ENCODE peak calls at places on chromosomes 2 and 18, in five cellular contexts. G, E, J, Z and W are unnamed samples.

GRCh38 chr2:181764095-181764963 is 84.0 kb upstream of the NEUROD1 start:
- DNase-seq in G (no peak), E (no peak), J (no peak), Z (no peak), W (no peak)

GRCh38 chr2:217065695-217066405 is 206.0 kb upstream of the TNP1 start:
- DNase-seq in G (no peak), E (peak; percentile 61), J (peak; percentile 88), Z (no peak), W (no peak)

GRCh38 chr2:54830546-54830945 is 107.1 kb downstream of the EML6 start:
- DNase-seq in G (no peak), E (no peak), J (no peak), Z (no peak), W (no peak)

GRCh38 chr2:27086722-27087446 is at the start of gene KHK:
- DNase-seq in G (peak; percentile 54), E (no peak), J (peak; percentile 50), Z (peak; percentile 62), W (peak; percentile 57)

GRCh38 chr2:82013641-82014040 is 1709.1 kb upstream of the LRRTM1 start:
- DNase-seq in G (no peak), E (no peak), J (no peak), Z (no peak), W (no peak)

GRCh38 chr2:189580267-189580661 is 322 bp downstream of the SLC40A1 start:
- DNase-seq in G (peak; percentile 25), E (no peak), J (no peak), Z (peak; percentile 38), W (peak; percentile 28)

GRCh38 chr18:6069539-6069938 is 174.2 kb upstream of the TMEM200C start:
- DNase-seq in G (no peak), E (peak; percentile 13), J (no peak), Z (no peak), W (no peak)

GRCh38 chr2:75500633-75501032 is 60.1 kb downstream of the EVA1A start:
- DNase-seq in G (no peak), E (no peak), J (no peak), Z (no peak), W (no peak)

GRCh38 chr18:41724195-41724594 is 230.8 kb upstream of the PIK3C3 start:
- DNase-seq in G (no peak), E (no peak), J (no peak), Z (no peak), W (no peak)

GRCh38 chr2:106863387-106863786 is 22.6 kb downstream of the ST6GAL2 start:
- DNase-seq in G (no peak), E (no peak), J (peak; percentile 38), Z (no peak), W (no peak)

GRCh38 chr2:15533860-15534480 is 27.2 kb downstream of the NBAS start:
- DNase-seq in G (no peak), E (no peak), J (no peak), Z (no peak), W (no peak)

DNA sequence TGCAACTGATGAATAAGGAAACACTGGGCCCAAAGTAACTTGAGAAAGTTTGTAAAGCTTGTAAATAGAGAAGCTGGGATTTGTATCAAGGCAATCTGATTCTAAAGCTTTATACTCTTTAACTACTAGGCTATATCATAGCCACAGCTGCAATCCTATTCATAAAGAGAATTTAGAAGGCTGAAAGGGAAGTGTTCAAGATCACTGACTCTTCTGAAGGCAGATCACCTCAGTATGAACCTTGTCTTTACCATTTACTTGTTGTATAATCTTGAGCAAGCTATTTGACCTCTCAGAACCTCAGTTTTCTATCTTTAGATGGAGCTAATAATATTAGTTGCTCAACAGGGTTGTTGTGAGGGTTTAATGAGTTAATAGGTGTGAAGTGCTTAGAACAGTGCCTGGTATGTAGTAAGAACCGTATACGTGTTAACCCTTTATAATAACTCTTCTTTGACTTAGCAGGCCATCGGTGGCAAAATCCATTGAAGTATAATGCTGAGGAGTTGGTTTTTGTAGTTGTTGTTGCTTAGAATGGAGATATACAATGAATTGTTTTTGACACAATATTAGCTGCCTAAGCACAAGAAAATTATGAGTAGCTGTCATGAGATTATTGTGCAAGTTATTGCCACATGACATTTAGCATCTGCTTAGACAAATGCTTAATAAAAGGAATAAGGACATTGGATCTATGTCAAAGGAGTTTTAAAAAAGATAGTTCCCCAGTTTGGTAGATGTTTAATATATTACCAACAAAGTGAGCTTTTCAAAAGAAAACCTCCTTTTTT is 60.1 kb downstream of the ABCB11 start:
- DNase-seq in G (no peak), E (no peak), J (no peak), Z (no peak), W (no peak)
- H3K27ac ChIP-seq in G (no peak overlapping the region), E (no peak overlapping the region), J (no peak overlapping the region), Z (no peak overlapping the region), W (no peak overlapping the region)

GRCh38 chr2:204220896-204221295 is 284.3 kb downstream of the ICOS start:
- DNase-seq in G (no peak), E (no peak), J (no peak), Z (no peak), W (no peak)

GRCh38 chr2:204225633-204226032 is 289.1 kb downstream of the ICOS start:
- DNase-seq in G (no peak), E (no peak), J (no peak), Z (no peak), W (no peak)

GRCh38 chr2:204226305-204226861 is 289.8 kb downstream of the ICOS start:
- DNase-seq in G (no peak), E (no peak), J (no peak), Z (no peak), W (no peak)

GRCh38 chr2:204219196-204219595 is 282.6 kb downstream of the ICOS start:
- DNase-seq in G (no peak), E (no peak), J (no peak), Z (no peak), W (no peak)

DNA sequence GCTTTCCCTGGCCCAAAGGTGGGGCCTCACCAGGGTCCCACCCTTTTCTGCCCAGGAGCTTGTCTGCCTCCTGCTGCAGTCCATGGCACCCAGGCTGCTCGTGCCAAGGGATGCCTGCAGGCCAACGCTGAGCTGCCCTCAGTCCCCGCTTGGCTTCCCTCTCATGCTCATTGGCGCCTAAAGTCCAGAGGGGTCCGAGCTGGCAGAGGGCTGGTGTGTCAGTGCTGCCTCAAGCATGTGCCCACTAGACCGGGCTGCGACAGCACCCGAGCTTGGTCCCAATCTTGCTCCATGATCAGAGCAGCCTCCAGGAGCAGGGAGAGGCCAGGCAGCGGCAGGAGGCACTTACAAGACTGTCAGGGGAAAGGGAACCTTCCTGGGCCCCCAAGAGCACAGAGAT is 287.0 kb downstream of the ICOS start:
- DNase-seq in G (no peak), E (no peak), J (no peak), Z (no peak), W (no peak)
- H3K27ac ChIP-seq in G (no peak overlapping the region), E (no peak overlapping the region), J (no peak overlapping the region), Z (no peak overlapping the region), W (no peak overlapping the region)

GRCh38 chr2:39875914-39876267 is 96.8 kb upstream of the THUMPD2 start:
- DNase-seq in G (no peak), E (no peak), J (peak; percentile 18), Z (no peak), W (no peak)
- H3K27ac ChIP-seq in G (no peak overlapping the region), E (no peak overlapping the region), J (peak overlapping the region; percentile 66), Z (no peak overlapping the region), W (no peak overlapping the region)

GRCh38 chr2:240921319-240922233 is 15.4 kb downstream of the CROCC2 start:
- DNase-seq in G (peak; percentile 28), E (peak; percentile 90), J (peak; percentile 58), Z (peak; percentile 62), W (peak; percentile 27)
- H3K27ac ChIP-seq in G (no peak overlapping the region), E (peak overlapping the region; percentile 77), J (peak overlapping the region; percentile 89), Z (no peak overlapping the region), W (no peak overlapping the region)

GRCh38 chr2:177429688-177430325 is 37.2 kb downstream of the AGPS start:
- DNase-seq in G (no peak), E (peak; percentile 93), J (no peak), Z (no peak), W (no peak)
- H3K27ac ChIP-seq in G (no peak overlapping the region), E (peak overlapping the region; percentile 51), J (peak overlapping the region; percentile 5), Z (no peak overlapping the region), W (no peak overlapping the region)

DNA sequence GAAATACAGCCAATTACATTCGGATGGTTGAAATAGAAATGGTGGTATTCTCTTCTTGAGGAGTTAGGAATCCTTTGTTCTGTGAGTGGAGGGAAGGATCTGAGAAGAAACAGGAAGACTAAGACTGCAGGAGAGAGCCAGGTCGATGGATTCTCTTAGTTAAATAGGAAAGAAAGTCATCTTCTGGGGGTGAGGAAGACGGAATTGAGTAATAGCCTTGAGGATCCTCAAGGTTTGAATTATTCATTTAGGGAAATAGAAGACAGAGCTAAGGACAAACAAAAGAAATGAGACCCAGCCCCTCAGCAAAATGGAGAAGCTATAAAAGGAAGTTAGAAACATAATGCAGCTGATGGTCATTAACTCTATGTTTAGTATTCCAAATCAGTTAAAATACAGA is 1.8 kb downstream of the LAPTM4A start:
- DNase-seq in G (no peak), E (no peak), J (no peak), Z (no peak), W (no peak)
- H3K27ac ChIP-seq in G (peak overlapping the region; percentile 97), E (peak overlapping the region; percentile 100), J (peak overlapping the region; percentile 92), Z (peak overlapping the region; percentile 97), W (peak overlapping the region; percentile 91)